ENCODE peak calls at places on chromosome 7, in six cellular contexts. P is dermis microvascular lymphatic vessel endothelial cell; K is naive thymus-derived CD8-positive, alpha-beta T cell; F is NCI-H460; N is mucosa of descending colon; X is AG09319. C is an unnamed sample.

GRCh38 chr7:65731562-65732035 is 141.3 kb upstream of the VKORC1L1 start:
- DNase-seq in P (peak), K (peak), F (no peak), N (peak), X (no peak), C (no peak)

GRCh38 chr7:17912050-17912449 is 28.2 kb downstream of the SNX13 start:
- DNase-seq in P (no peak), K (no peak), F (no peak), N (no peak), X (no peak), C (no peak)

GRCh38 chr7:97145068-97145467 is 27.6 kb downstream of the SDHAF3 start:
- DNase-seq in P (peak), K (no peak), F (peak), N (no peak), X (peak), C (peak)

GRCh38 chr7:22949944-22950343 is 64.0 kb downstream of the HYCC1 start:
- DNase-seq in P (no peak), K (no peak), F (no peak), N (no peak), X (no peak), C (no peak)

GRCh38 chr7:154744226-154744860 is 258.6 kb downstream of the PAXIP1 start:
- DNase-seq in P (no peak), K (no peak), F (peak), N (peak), X (no peak), C (no peak)

GRCh38 chr7:7176421-7177043 is 5.8 kb upstream of the C1GALT1 start:
- DNase-seq in P (peak), K (no peak), F (peak), N (no peak), X (no peak), C (peak)

GRCh38 chr7:44712012-44712411 is 36.6 kb upstream of the ZMIZ2 start:
- DNase-seq in P (no peak), K (no peak), F (no peak), N (no peak), X (no peak), C (no peak)

GRCh38 chr7:119415682-119416081 is 857.3 kb upstream of the KCND2 start:
- DNase-seq in P (no peak), K (no peak), F (no peak), N (no peak), X (no peak), C (no peak)

GRCh38 chr7:24824896-24825295 is 67.6 kb upstream of the GSDME start:
- DNase-seq in P (no peak), K (no peak), F (no peak), N (no peak), X (no peak), C (no peak)

GRCh38 chr7:67823345-67823744 is 826.7 kb downstream of the TYW1 start:
- DNase-seq in P (no peak), K (no peak), F (no peak), N (no peak), X (no peak), C (no peak)

C was measured in AG09309.